ENCODE peak calls at places on chromosomes 7 and 10, in seven cellular contexts. H is BJ, V is suprapubic skin, L is astrocyte of the spinal cord, D is Calu3, U is cardiac fibroblast, W is DND-41. Q is an unnamed sample.

GRCh38 chr10:88064608-88065383 is 201.4 kb downstream of the PTEN start:
- DNase-seq in H (no peak), V (peak; percentile 92), L (no peak), D (no peak), U (peak; percentile 73), W (peak; percentile 69), Q (peak; percentile 84)

GRCh38 chr10:102613761-102614160 is 30.5 kb upstream of the TRIM8 start:
- DNase-seq in H (no peak), V (no peak), L (no peak), D (no peak), U (no peak), W (no peak), Q (no peak)

GRCh38 chr7:111660478-111660877 is 98.2 kb upstream of the IMMP2L start:
- DNase-seq in H (no peak), V (no peak), L (no peak), D (no peak), U (no peak), W (no peak), Q (no peak)

GRCh38 chr10:132193907-132194552 is 7.3 kb downstream of the DPYSL4 start:
- DNase-seq in H (no peak), V (no peak), L (no peak), D (peak; percentile 39), U (no peak), W (peak; percentile 66), Q (no peak)

GRCh38 chr10:98478430-98479222 is 31.9 kb upstream of the HPS1 start:
- DNase-seq in H (no peak), V (no peak), L (no peak), D (no peak), U (peak; percentile 7), W (no peak), Q (no peak)

GRCh38 chr7:35366167-35367155 is 112.6 kb upstream of the TBX20 start:
- DNase-seq in H (no peak), V (no peak), L (no peak), D (no peak), U (peak; percentile 6), W (no peak), Q (no peak)

GRCh38 chr7:11858668-11859302 is 26.8 kb upstream of the THSD7A start:
- DNase-seq in H (no peak), V (no peak), L (no peak), D (no peak), U (no peak), W (no peak), Q (no peak)

GRCh38 chr10:61836888-61837747 is 64.4 kb upstream of the ARID5B start:
- DNase-seq in H (peak; percentile 61), V (no peak), L (peak; percentile 93), D (no peak), U (peak; percentile 79), W (no peak), Q (no peak)

GRCh38 chr7:98105942-98106544 is 619 bp upstream of the LMTK2 start:
- DNase-seq in H (no peak), V (no peak), L (no peak), D (peak; percentile 6), U (no peak), W (no peak), Q (no peak)

GRCh38 chr10:6669269-6669859 is 89.3 kb upstream of the PRKCQ start:
- DNase-seq in H (peak; percentile 24), V (no peak), L (peak; percentile 65), D (peak; percentile 37), U (peak; percentile 69), W (peak; percentile 31), Q (no peak)

GRCh38 chr7:7484072-7484471 is 51.6 kb downstream of the COL28A1 start:
- DNase-seq in H (no peak), V (no peak), L (no peak), D (no peak), U (no peak), W (no peak), Q (no peak)

GRCh38 chr7:149027055-149027454 is 1.2 kb downstream of the PDIA4 start:
- DNase-seq in H (no peak), V (no peak), L (no peak), D (no peak), U (peak; percentile 18), W (no peak), Q (no peak)

GRCh38 chr7:158257001-158257400 is 330.6 kb downstream of the PTPRN2 start:
- DNase-seq in H (no peak), V (peak; percentile 41), L (no peak), D (no peak), U (no peak), W (no peak), Q (no peak)

GRCh38 chr7:157001920-157002818 is 8.3 kb downstream of the MNX1 start:
- DNase-seq in H (no peak), V (peak; percentile 65), L (no peak), D (no peak), U (no peak), W (no peak), Q (no peak)

GRCh38 chr10:59905066-59905734 is 1.2 kb downstream of the CCDC6 start:
- DNase-seq in H (no peak), V (no peak), L (no peak), D (peak; percentile 37), U (peak; percentile 25), W (no peak), Q (no peak)

GRCh38 chr7:26910221-26910620 is 45.8 kb upstream of the SKAP2 start:
- DNase-seq in H (peak; percentile 39), V (no peak), L (peak; percentile 46), D (peak; percentile 74), U (peak; percentile 66), W (no peak), Q (no peak)

GRCh38 chr7:149284850-149285580 is 23.0 kb downstream of the ZNF783 start:
- DNase-seq in H (peak; percentile 26), V (peak; percentile 97), L (peak; percentile 87), D (peak; percentile 99), U (peak; percentile 86), W (no peak), Q (peak; percentile 84)

GRCh38 chr7:36671432-36671829 is 52.9 kb downstream of the AOAH start:
- DNase-seq in H (no peak), V (no peak), L (no peak), D (no peak), U (no peak), W (no peak), Q (no peak)

GRCh38 chr10:83522881-83523386 is 616.4 kb upstream of the GHITM start:
- DNase-seq in H (peak; percentile 94), V (no peak), L (peak; percentile 65), D (no peak), U (peak; percentile 84), W (no peak), Q (no peak)

GRCh38 chr10:15254808-15255655 is 86.5 kb upstream of the NMT2 start:
- DNase-seq in H (no peak), V (no peak), L (no peak), D (no peak), U (no peak), W (peak; percentile 71), Q (no peak)

GRCh38 chr7:45696476-45696875 is 122.3 kb downstream of the ADCY1 start:
- DNase-seq in H (no peak), V (peak; percentile 58), L (no peak), D (no peak), U (no peak), W (no peak), Q (no peak)

GRCh38 chr7:117572826-117573620 is 93.2 kb downstream of the CFTR start:
- DNase-seq in H (no peak), V (no peak), L (no peak), D (no peak), U (no peak), W (no peak), Q (no peak)

GRCh38 chr10:33271969-33272583 is 62.4 kb downstream of the NRP1 start:
- DNase-seq in H (no peak), V (no peak), L (no peak), D (no peak), U (peak; percentile 47), W (no peak), Q (no peak)

GRCh38 chr10:15197276-15197675 is 28.8 kb upstream of the NMT2 start:
- DNase-seq in H (peak; percentile 41), V (no peak), L (peak; percentile 74), D (no peak), U (peak; percentile 46), W (no peak), Q (no peak)

GRCh38 chr7:112167144-112167543 is 39.1 kb downstream of the DOCK4 start:
- DNase-seq in H (no peak), V (no peak), L (no peak), D (no peak), U (peak; percentile 46), W (no peak), Q (no peak)

GRCh38 chr7:87220026-87220733 is 648 bp upstream of the TMEM243 start:
- DNase-seq in H (no peak), V (peak; percentile 89), L (peak; percentile 78), D (peak; percentile 82), U (peak; percentile 69), W (peak; percentile 81), Q (peak; percentile 62)

GRCh38 chr10:128078136-128078969 is 47.9 kb downstream of the MKI67 start:
- DNase-seq in H (no peak), V (peak; percentile 73), L (peak; percentile 31), D (peak; percentile 70), U (peak; percentile 57), W (peak; percentile 63), Q (no peak)
- TF ChIP-seq CTCF in H (peak; percentile 93), V (no peak), L (peak; percentile 87), D (peak; percentile 62), U (peak; percentile 83), W (peak; percentile 83), Q (no peak)

DNA sequence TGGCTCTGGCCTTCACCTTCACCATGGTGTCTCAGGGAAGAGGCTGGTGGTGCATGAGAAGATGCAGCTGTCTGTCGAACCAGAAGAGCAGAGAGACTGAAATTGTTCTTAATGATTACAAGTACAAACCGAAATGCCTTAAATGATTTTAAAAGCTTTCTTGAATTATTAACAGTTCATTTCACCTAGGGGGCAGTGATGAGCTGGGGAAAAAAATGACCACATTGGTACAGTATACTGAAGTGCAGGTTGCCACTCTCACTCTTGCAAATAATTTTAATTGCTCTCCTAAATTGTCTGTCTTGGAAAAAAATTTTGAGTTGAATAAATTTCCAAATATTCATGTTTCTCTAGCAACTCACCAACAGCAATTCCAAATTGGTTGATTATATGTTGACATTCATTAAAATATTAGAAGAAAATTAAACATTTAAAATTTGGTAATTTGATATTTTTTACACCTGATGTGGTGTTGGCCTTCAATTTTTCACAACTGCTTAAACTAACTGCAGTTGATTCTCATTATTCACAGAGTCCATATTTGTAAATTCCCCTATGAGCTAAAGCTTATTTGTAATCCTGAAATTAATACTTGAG is 692.6 kb downstream of the ZWINT start:
- DNase-seq in H (no peak), V (no peak), L (no peak), D (peak; percentile 37), U (no peak), W (no peak), Q (no peak)
- TF ChIP-seq CTCF in H (no peak), V (no peak), L (peak; percentile 11), D (no peak), U (no peak), W (no peak), Q (no peak)

DNA sequence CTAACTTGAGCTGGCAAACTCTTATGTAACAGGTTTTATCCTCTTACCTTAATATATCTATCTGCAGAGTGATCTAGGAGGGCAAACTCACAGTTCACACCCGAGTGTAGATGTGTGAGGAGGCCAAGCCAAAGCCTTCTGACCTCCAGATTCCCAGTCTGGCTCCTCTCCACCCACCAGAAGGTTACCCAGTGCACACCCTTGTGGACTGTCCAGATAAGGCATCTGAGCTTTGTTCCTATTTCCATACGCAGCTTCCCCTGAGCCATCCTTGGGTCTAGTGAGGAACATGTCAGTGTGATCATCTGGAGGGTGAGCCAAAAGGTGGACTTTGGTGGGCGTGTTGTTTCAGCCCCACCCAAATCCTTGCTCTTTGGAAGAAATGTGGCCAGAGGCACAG is 203.0 kb upstream of the MEOX2 start:
- DNase-seq in H (no peak), V (no peak), L (no peak), D (peak; percentile 56), U (peak; percentile 55), W (no peak), Q (no peak)
- TF ChIP-seq CTCF in H (peak; percentile 16), V (no peak), L (peak; percentile 19), D (peak; percentile 57), U (peak; percentile 48), W (no peak), Q (no peak)

GRCh38 chr7:123580406-123581161 is 21.0 kb upstream of the ASB15 start:
- DNase-seq in H (no peak), V (no peak), L (peak; percentile 56), D (peak; percentile 40), U (peak; percentile 74), W (peak; percentile 39), Q (no peak)
- TF ChIP-seq CTCF in H (peak; percentile 87), V (no peak), L (peak; percentile 89), D (peak; percentile 68), U (peak; percentile 93), W (peak; percentile 82), Q (no peak)

Q was measured in omental fat pad.